ENCODE peak calls at places on chromosomes 3 and 15, in five cellular contexts. T is CD8-positive, alpha-beta memory T cell; L is stimulated activated CD4-positive, alpha-beta T cell treated with anti-CD3 and anti-CD28 coated beads, Interleukin-15, amount 100 ng/mL, for 48 hours; G is Calu3; Y is AG09319. H is an unnamed sample.

GRCh38 chr3:38698760-38699159 is 49.3 kb upstream of the SCN5A start:
- DNase-seq in T (no peak), L (no peak), G (no peak), Y (no peak), H (no peak)

GRCh38 chr3:45906681-45907220 is 20.4 kb downstream of the CCR9 start:
- DNase-seq in T (no peak), L (no peak), G (no peak), Y (no peak), H (no peak)

GRCh38 chr3:135513106-135514063 is 452.1 kb upstream of the PPP2R3A start:
- DNase-seq in T (no peak), L (peak), G (peak), Y (peak), H (no peak)

GRCh38 chr15:42149493-42150245 is 6.8 kb downstream of the PLA2G4F start:
- DNase-seq in T (no peak), L (no peak), G (no peak), Y (no peak), H (no peak)

GRCh38 chr15:26624128-26624527 is 148.7 kb downstream of the GABRB3 start:
- DNase-seq in T (no peak), L (no peak), G (no peak), Y (no peak), H (no peak)

GRCh38 chr3:128112406-128112968 is 11.1 kb downstream of the RUVBL1 start:
- DNase-seq in T (peak), L (no peak), G (no peak), Y (peak), H (no peak)

GRCh38 chr3:34323517-34323916 is 525.1 kb downstream of the PDCD6IP start:
- DNase-seq in T (no peak), L (no peak), G (no peak), Y (no peak), H (no peak)

GRCh38 chr3:51929420-51930003 is 12.2 kb downstream of the RRP9 start:
- DNase-seq in T (no peak), L (no peak), G (no peak), Y (no peak), H (no peak)

GRCh38 chr3:109275702-109276293 is 40.5 kb downstream of the DPPA2 start:
- DNase-seq in T (no peak), L (no peak), G (peak), Y (peak), H (no peak)

GRCh38 chr3:18151199-18151598 is 273.9 kb downstream of the SATB1 start:
- DNase-seq in T (no peak), L (no peak), G (no peak), Y (no peak), H (no peak)

GRCh38 chr3:189664311-189664710 is 33.1 kb downstream of the TP63 start:
- DNase-seq in T (no peak), L (no peak), G (no peak), Y (peak), H (no peak)

GRCh38 chr3:16928386-16929132 is 43.8 kb downstream of the PLCL2 start:
- DNase-seq in T (no peak), L (no peak), G (no peak), Y (no peak), H (no peak)

GRCh38 chr15:74418575-74419338 is 15.0 kb downstream of the SEMA7A start:
- DNase-seq in T (no peak), L (no peak), G (no peak), Y (no peak), H (no peak)

GRCh38 chr3:15903776-15904720 is 106.3 kb upstream of the ANKRD28 start:
- DNase-seq in T (no peak), L (no peak), G (no peak), Y (no peak), H (no peak)

H was measured in NCI-H2227 treated with DMSO at 0.1 percent for 48 hours.